ENCODE peak calls at places on chromosomes 5 and 9, in four cellular contexts. E is thyroid gland, J is fibroblast of mammary gland, N is HepG2. Y is an unnamed sample.
A peak's percentile ranks its signal among the peaks of the same experiment; 100 is the strongest.

GRCh38 chr9:93567271-93567959 is 9.0 kb upstream of the PHF2 start:
- DNase-seq in E (peak; percentile 51), J (no peak), N (no peak), Y (no peak)

GRCh38 chr5:139696894-139697658 is 48.9 kb downstream of the CXXC5 start:
- DNase-seq in E (peak; percentile 53), J (peak; percentile 81), N (peak; percentile 70), Y (peak; percentile 55)

GRCh38 chr5:124512236-124512635 is 234.2 kb downstream of the ZNF608 start:
- DNase-seq in E (no peak), J (peak; percentile 19), N (no peak), Y (no peak)

GRCh38 chr5:135965504-135965903 is 10.7 kb upstream of the LECT2 start:
- DNase-seq in E (no peak), J (no peak), N (no peak), Y (no peak)

GRCh38 chr9:23587433-23587832 is 238.6 kb downstream of the ELAVL2 start:
- DNase-seq in E (peak; percentile 96), J (no peak), N (no peak), Y (peak; percentile 36)

GRCh38 chr5:77437194-77437593 is 54.9 kb downstream of the WDR41 start:
- DNase-seq in E (no peak), J (no peak), N (peak; percentile 18), Y (no peak)

GRCh38 chr9:33044677-33045282 is 19.7 kb downstream of the DNAJA1 start:
- DNase-seq in E (peak; percentile 14), J (peak; percentile 33), N (no peak), Y (peak; percentile 34)

GRCh38 chr5:132546108-132546507 is 2.8 kb upstream of the IL5 start:
- DNase-seq in E (no peak), J (no peak), N (no peak), Y (no peak)

GRCh38 chr5:146447734-146448380 is 724 bp downstream of the TCERG1 start:
- DNase-seq in E (no peak), J (peak; percentile 64), N (peak; percentile 47), Y (no peak)

GRCh38 chr5:96942078-96942477 is 6.2 kb downstream of the LNPEP start:
- DNase-seq in E (no peak), J (no peak), N (no peak), Y (no peak)

GRCh38 chr9:72960446-72960845 is 7.6 kb upstream of the ALDH1A1 start:
- DNase-seq in E (no peak), J (peak; percentile 7), N (no peak), Y (no peak)

GRCh38 chr9:83284766-83285165 is 221.8 kb upstream of the RASEF start:
- DNase-seq in E (no peak), J (no peak), N (no peak), Y (no peak)

GRCh38 chr9:17402309-17402708 is 176.6 kb upstream of the SH3GL2 start:
- DNase-seq in E (no peak), J (peak; percentile 47), N (peak; percentile 19), Y (no peak)

GRCh38 chr9:34997375-34997774 is 7.8 kb downstream of the DNAJB5 start:
- DNase-seq in E (no peak), J (no peak), N (no peak), Y (no peak)

GRCh38 chr5:117731445-117731844 is 1156.8 kb upstream of the SEMA6A start:
- DNase-seq in E (no peak), J (no peak), N (no peak), Y (no peak)

GRCh38 chr9:118209343-118209742 is 505.1 kb downstream of the TLR4 start:
- DNase-seq in E (no peak), J (no peak), N (no peak), Y (no peak)

GRCh38 chr9:84140535-84141101 is 160.0 kb downstream of the RMI1 start:
- DNase-seq in E (peak; percentile 60), J (peak; percentile 14), N (no peak), Y (no peak)

GRCh38 chr5:171861383-171861782 is 75.8 kb downstream of the SMIM23 start:
- DNase-seq in E (no peak), J (peak; percentile 36), N (no peak), Y (no peak)

GRCh38 chr5:128378196-128378595 is 159.8 kb downstream of the FBN2 start:
- DNase-seq in E (no peak), J (peak; percentile 9), N (no peak), Y (no peak)

GRCh38 chr5:155010881-155011280 is 2.7 kb upstream of the KIF4B start:
- DNase-seq in E (no peak), J (no peak), N (no peak), Y (no peak)

GRCh38 chr9:130554606-130555005 is 24.8 kb upstream of the FUBP3 start:
- DNase-seq in E (no peak), J (no peak), N (no peak), Y (no peak)

GRCh38 chr5:147532157-147532556 is 22.3 kb upstream of the DPYSL3 start:
- DNase-seq in E (no peak), J (no peak), N (no peak), Y (peak; percentile 42)

GRCh38 chr5:98769256-98770157 is 4.0 kb upstream of the RGMB start:
- DNase-seq in E (peak; percentile 48), J (peak; percentile 66), N (no peak), Y (no peak)

GRCh38 chr9:16434522-16434921 is 435.9 kb downstream of the BNC2 start:
- DNase-seq in E (no peak), J (peak; percentile 80), N (no peak), Y (no peak)

GRCh38 chr9:69485466-69485865 is 160.5 kb downstream of the ENTREP1 start:
- DNase-seq in E (no peak), J (no peak), N (no peak), Y (no peak)

GRCh38 chr5:171418982-171419662 is at the start of gene FGF18:
- DNase-seq in E (peak; percentile 63), J (peak; percentile 56), N (peak; percentile 56), Y (no peak)

GRCh38 chr9:115088856-115089255 is 29.1 kb downstream of the TNC start:
- DNase-seq in E (no peak), J (peak; percentile 36), N (no peak), Y (no peak)

GRCh38 chr5:62779010-62779422 is 200.4 kb downstream of the LRRC70 start:
- DNase-seq in E (peak; percentile 7), J (peak; percentile 65), N (peak; percentile 64), Y (peak; percentile 22)

GRCh38 chr9:28503573-28503972 is 930.3 kb upstream of the C9orf72 start:
- DNase-seq in E (no peak), J (peak; percentile 8), N (no peak), Y (no peak)

GRCh38 chr5:125310749-125311148 is 564.3 kb upstream of the ZNF608 start:
- DNase-seq in E (no peak), J (no peak), N (no peak), Y (no peak)

GRCh38 chr5:155147222-155147621 is 133.7 kb downstream of the KIF4B start:
- DNase-seq in E (no peak), J (peak; percentile 16), N (no peak), Y (no peak)

GRCh38 chr5:54624671-54625583 is 107.4 kb downstream of the SNX18 start:
- DNase-seq in E (no peak), J (peak; percentile 64), N (no peak), Y (no peak)

GRCh38 chr9:87824886-87825285 is 57.8 kb upstream of the SPATA31E1 start:
- DNase-seq in E (no peak), J (no peak), N (no peak), Y (no peak)

DNA sequence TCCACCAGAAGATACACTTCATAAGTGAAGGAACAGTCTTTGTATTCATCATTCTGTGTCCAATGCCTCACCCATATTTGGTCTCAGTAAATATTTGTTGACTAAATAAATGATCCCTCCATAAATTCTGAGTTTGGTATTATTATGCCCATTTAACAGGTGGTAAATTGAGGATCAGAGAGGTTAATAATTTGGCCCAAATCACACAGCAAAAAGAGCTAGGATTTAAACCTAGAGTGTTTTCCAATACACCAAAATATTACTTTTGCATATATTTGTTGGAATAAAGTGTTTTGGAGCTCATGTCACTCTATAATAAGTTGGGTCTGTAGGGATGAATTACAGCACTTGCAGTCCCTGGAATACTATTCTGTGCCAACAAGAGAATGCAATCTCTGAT is 470.3 kb downstream of the ARHGEF28 start:
- DNase-seq in E (no peak), J (no peak), N (no peak), Y (no peak)
- TF ChIP-seq CTCF in E (no peak), J (no peak), N (no peak), Y (no peak)

DNA sequence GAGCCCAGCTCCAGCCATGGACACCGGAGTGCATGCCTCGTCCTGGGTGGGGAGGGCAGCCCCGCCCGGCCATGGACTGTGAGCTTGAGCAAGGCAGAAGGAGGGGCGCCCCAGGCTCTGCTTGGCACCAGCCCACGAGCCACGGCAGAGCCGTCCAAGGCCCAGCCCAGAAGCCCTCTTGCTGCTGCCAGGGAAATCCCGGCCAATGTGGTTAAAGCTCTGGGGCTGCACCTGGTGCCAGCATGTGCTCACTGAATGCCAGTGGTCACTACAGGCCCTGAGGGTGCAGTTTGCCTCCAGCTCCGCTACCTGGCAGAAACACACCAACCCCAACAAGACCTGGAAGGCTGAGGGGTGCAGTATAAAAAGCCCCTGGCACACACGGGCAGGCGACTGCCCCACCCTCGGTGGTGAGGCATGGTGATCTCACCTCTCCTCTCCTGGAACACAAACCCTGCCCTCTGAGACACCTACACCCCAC is 11.8 kb downstream of the BRD3 start:
- DNase-seq in E (peak; percentile 97), J (peak; percentile 73), N (no peak), Y (peak; percentile 72)
- H3K4me3 ChIP-seq in E (no peak overlapping the region), J (no peak overlapping the region), N (no peak overlapping the region), Y (no peak overlapping the region)

GRCh38 chr9:11149065-11149464 is 536.3 kb upstream of the PTPRD start:
- DNase-seq in E (no peak), J (no peak), N (no peak), Y (no peak)
- TF ChIP-seq CTCF in E (no peak), J (no peak), N (no peak), Y (no peak)

GRCh38 chr5:102760815-102761214 is 5.7 kb downstream of the PAM start:
- DNase-seq in E (no peak), J (peak; percentile 38), N (no peak), Y (no peak)
- H3K4me3 ChIP-seq in E (no peak overlapping the region), J (no peak overlapping the region), N (no peak overlapping the region), Y (no peak overlapping the region)

GRCh38 chr5:151923865-151924264 is 786 bp downstream of the GLRA1 start:
- DNase-seq in E (no peak), J (no peak), N (no peak), Y (no peak)
- TF ChIP-seq CTCF in E (no peak), J (peak; percentile 28), N (peak; percentile 5), Y (no peak)

GRCh38 chr9:20703146-20703545 is 19.1 kb downstream of the FOCAD start:
- DNase-seq in E (no peak), J (no peak), N (no peak), Y (no peak)

GRCh38 chr9:20698799-20699198 is 14.7 kb downstream of the FOCAD start:
- DNase-seq in E (no peak), J (no peak), N (no peak), Y (no peak)

GRCh38 chr9:20702565-20702964 is 18.5 kb downstream of the FOCAD start:
- DNase-seq in E (no peak), J (no peak), N (no peak), Y (no peak)

GRCh38 chr9:20697021-20697719 is 13.1 kb downstream of the FOCAD start:
- DNase-seq in E (no peak), J (no peak), N (no peak), Y (no peak)

GRCh38 chr9:20701058-20701457 is 17.0 kb downstream of the FOCAD start:
- DNase-seq in E (peak; percentile 67), J (no peak), N (no peak), Y (peak; percentile 10)
- H3K4me3 ChIP-seq in E (no peak overlapping the region), J (no peak overlapping the region), N (no peak overlapping the region), Y (no peak overlapping the region)